ENCODE peak calls at places on chromosomes 1 and 21, in five cellular contexts. G, M, B, P and C are unnamed samples.

GRCh38 chr1:189962171-189962570 is 515.5 kb downstream of the BRINP3 start:
- DNase-seq in P (no peak), G (peak; percentile 65), B (no peak), M (no peak), C (no peak)

GRCh38 chr1:2175055-2175414 is 19.5 kb downstream of the FAAP20 start:
- DNase-seq in M (no peak), G (no peak), B (no peak), P (no peak), C (no peak)

GRCh38 chr1:31196685-31197084 is 43.0 kb downstream of the NKAIN1 start:
- DNase-seq in M (no peak), P (no peak), B (no peak), G (no peak), C (no peak)

GRCh38 chr1:68346192-68346808 is 103.5 kb downstream of the RPE65 start:
- DNase-seq in B (no peak), G (no peak), P (no peak), M (peak; percentile 7), C (no peak)

GRCh38 chr1:9629445-9630201 is 21.9 kb upstream of the PIK3CD start:
- DNase-seq in P (no peak), M (no peak), B (no peak), G (no peak), C (peak; percentile 75)

GRCh38 chr1:165542647-165543046 is 1.2 kb upstream of the LRRC52 start:
- DNase-seq in B (no peak), G (no peak), M (no peak), P (no peak), C (no peak)

GRCh38 chr1:162997499-162998285 is 71.5 kb upstream of the RGS4 start:
- DNase-seq in P (no peak), B (no peak), G (no peak), M (no peak), C (no peak)

GRCh38 chr1:109669246-109669948 is 1.5 kb downstream of the GSTM2 start:
- DNase-seq in P (no peak), G (no peak), B (no peak), M (no peak), C (no peak)

GRCh38 chr1:232968965-232969364 is 18.6 kb downstream of the NTPCR start:
- DNase-seq in B (no peak), M (no peak), G (no peak), P (peak; percentile 75), C (peak; percentile 86)

GRCh38 chr1:86069757-86070145 is 86.8 kb downstream of the COL24A1 start:
- DNase-seq in B (no peak), G (no peak), M (no peak), P (no peak), C (no peak)

GRCh38 chr1:110298991-110299390 is 40.2 kb upstream of the RBM15 start:
- DNase-seq in P (no peak), B (no peak), G (no peak), M (no peak), C (no peak)

GRCh38 chr21:45882641-45883040 is 98.9 kb upstream of the COL6A1 start:
- DNase-seq in B (no peak), P (no peak), G (no peak), M (no peak), C (no peak)

GRCh38 chr1:154607084-154607747 is 770 bp downstream of the ADAR start:
- DNase-seq in M (no peak), G (no peak), P (no peak), B (no peak), C (peak; percentile 35)